ENCODE peak calls at places on chromosomes 3 and 15, in seven cellular contexts. H is cortex of kidney; I is dermis microvascular lymphatic vessel endothelial cell; W is MM.1S; P is cardiac muscle cell; D is activated CD8-positive, alpha-beta memory T cell treated with anti-CD3 and anti-CD28 coated beads for 48 hours; Z is NCI-H1930. V is an unnamed sample.
A peak's percentile ranks its signal among the peaks of the same experiment; 100 is the strongest.

GRCh38 chr15:75695206-75695605 is 17.4 kb downstream of the CSPG4 start:
- DNase-seq in H (no peak), I (peak; percentile 31), W (no peak), P (no peak), D (no peak), Z (no peak), V (no peak)

GRCh38 chr3:197029511-197030167 is at the start of gene MELTF:
- DNase-seq in H (no peak), I (peak; percentile 25), W (peak; percentile 90), P (peak; percentile 87), D (peak; percentile 72), Z (peak; percentile 77), V (no peak)

GRCh38 chr3:195895900-195896360 is 12.4 kb downstream of the TNK2 start:
- DNase-seq in H (no peak), I (peak; percentile 28), W (peak; percentile 83), P (peak; percentile 51), D (peak; percentile 33), Z (peak; percentile 4), V (no peak)

GRCh38 chr3:79651536-79652065 is 116.2 kb downstream of the ROBO1 start:
- DNase-seq in H (no peak), I (no peak), W (no peak), P (no peak), D (no peak), Z (no peak), V (no peak)

GRCh38 chr3:125151916-125152315 is 60.6 kb downstream of the SLC12A8 start:
- DNase-seq in H (no peak), I (no peak), W (no peak), P (no peak), D (no peak), Z (no peak), V (no peak)

GRCh38 chr3:15982667-15983145 is 184.9 kb upstream of the ANKRD28 start:
- DNase-seq in H (no peak), I (no peak), W (no peak), P (no peak), D (no peak), Z (no peak), V (peak; percentile 80)

GRCh38 chr15:55279100-55279745 is 10.4 kb downstream of the RAB27A start:
- DNase-seq in H (no peak), I (no peak), W (no peak), P (no peak), D (no peak), Z (no peak), V (no peak)

GRCh38 chr15:33975023-33975565 is 6.8 kb downstream of the CHRM5 start:
- DNase-seq in H (no peak), I (no peak), W (no peak), P (no peak), D (no peak), Z (no peak), V (no peak)

GRCh38 chr3:57596495-57597239 is 477 bp downstream of the ARF4 start:
- DNase-seq in H (no peak), I (peak; percentile 88), W (peak; percentile 55), P (peak; percentile 92), D (peak; percentile 35), Z (no peak), V (peak; percentile 51)

GRCh38 chr3:192675958-192676649 is 51.2 kb downstream of the FGF12 start:
- DNase-seq in H (no peak), I (no peak), W (no peak), P (no peak), D (no peak), Z (no peak), V (no peak)

GRCh38 chr15:63896336-63897115 is 62.8 kb upstream of the HERC1 start:
- DNase-seq in H (no peak), I (peak; percentile 65), W (peak; percentile 87), P (peak; percentile 33), D (no peak), Z (no peak), V (no peak)

GRCh38 chr15:77753238-77753873 is 120.6 kb upstream of the LINGO1 start:
- DNase-seq in H (no peak), I (peak; percentile 28), W (peak; percentile 27), P (peak; percentile 84), D (no peak), Z (no peak), V (peak; percentile 53)

GRCh38 chr3:115402651-115403050 is 220.7 kb upstream of the GAP43 start:
- DNase-seq in H (no peak), I (no peak), W (no peak), P (no peak), D (no peak), Z (no peak), V (no peak)